ENCODE peak calls at places on chromosomes 6 and 20, in four cellular contexts. I is psoas muscle, M is iPS DF 6.9, H is Panc1. K is an unnamed sample. For H3K9me3 and H3K4me1, the result is how much of the 10 kb centered on the place peaks cover.

GRCh38 chr20:40956503-40956902 is 72.1 kb upstream of the TOP1 start:
- DNase-seq in H (no peak), M (no peak), I (no peak), K (no peak)

GRCh38 chr6:143743256-143744166 is 65.7 kb downstream of the PHACTR2 start:
- DNase-seq in H (no peak), I (no peak), M (no peak), K (no peak)

GRCh38 chr6:67717281-67717680 is 917.8 kb upstream of the ADGRB3 start:
- DNase-seq in I (no peak), M (no peak), H (no peak), K (no peak)

GRCh38 chr6:151292974-151293373 is 53.2 kb downstream of the AKAP12 start:
- DNase-seq in H (no peak), M (no peak), I (no peak), K (no peak)

GRCh38 chr6:149318581-149319286 is 1.2 kb downstream of the TAB2 start:
- DNase-seq in M (no peak), I (no peak), H (no peak), K (no peak)

GRCh38 chr6:4488389-4488788 is 287.8 kb upstream of the CDYL start:
- DNase-seq in H (no peak), I (no peak), M (no peak), K (no peak)

GRCh38 chr6:116113386-116113785 is 12.5 kb downstream of the COL10A1 start:
- DNase-seq in H (no peak), M (no peak), I (no peak), K (no peak)

GRCh38 chr6:2632943-2633584 is 117.7 kb downstream of the MYLK4 start:
- DNase-seq in I (no peak), H (no peak), M (no peak), K (no peak)

GRCh38 chr6:10409160-10409765 is 5.6 kb downstream of the TFAP2A start:
- DNase-seq in I (no peak), M (no peak), H (no peak), K (no peak)

GRCh38 chr20:38076548-38076947 is 43.0 kb downstream of the RPRD1B start:
- DNase-seq in M (no peak), I (no peak), H (no peak), K (no peak)

GRCh38 chr20:1182136-1182535 is 2.6 kb downstream of the TMEM74B start:
- DNase-seq in H (no peak), M (no peak), I (no peak), K (no peak)

GRCh38 chr6:107173779-107174178 is 58.5 kb upstream of the BEND3 start:
- DNase-seq in M (no peak), I (no peak), H (no peak), K (no peak)

GRCh38 chr6:10093282-10093681 is 321.6 kb downstream of the TFAP2A start:
- DNase-seq in H (no peak), M (no peak), I (no peak), K (no peak)

GRCh38 chr20:63643966-63644365 is 9.3 kb downstream of the STMN3 start:
- DNase-seq in H (no peak), I (no peak), M (no peak), K (no peak)

GRCh38 chr6:42547407-42548329 is 16.2 kb upstream of the UBR2 start:
- DNase-seq in M (peak), I (peak), H (peak), K (no peak)

GRCh38 chr20:36391456-36391855 is 85.3 kb downstream of the DLGAP4 start:
- DNase-seq in M (no peak), H (no peak), I (no peak), K (no peak)

GRCh38 chr6:26216886-26217713 is 129.9 kb downstream of the HFE start:
- DNase-seq in H (no peak), I (peak), M (no peak), K (peak)

GRCh38 chr20:23161968-23162696 is 76.0 kb upstream of the CD93 start:
- DNase-seq in M (no peak), H (no peak), I (peak), K (peak)

GRCh38 chr20:2524435-2525272 is 11.7 kb upstream of the TMC2 start:
- DNase-seq in H (no peak), M (no peak), I (peak), K (peak)

GRCh38 chr20:17530716-17531536 is at the start of gene BFSP1:
- DNase-seq in M (no peak), I (peak), H (no peak), K (no peak)

GRCh38 chr6:49030621-49031020 is 432.4 kb downstream of the MMUT start:
- DNase-seq in M (no peak), H (no peak), I (no peak), K (no peak)

GRCh38 chr6:72724545-72724944 is 102.7 kb downstream of the KCNQ5 start:
- DNase-seq in H (no peak), M (no peak), I (no peak), K (no peak)

GRCh38 chr20:63080411-63080810 is 73.6 kb upstream of the BHLHE23 start:
- DNase-seq in M (no peak), I (peak), H (no peak), K (no peak)

GRCh38 chr20:45346291-45346718 is 1.9 kb downstream of the SDC4 start:
- DNase-seq in M (no peak), I (peak), H (no peak), K (no peak)

GRCh38 chr6:13526718-13527668 is 39.6 kb upstream of the GFOD1 start:
- DNase-seq in I (peak), H (no peak), M (no peak), K (no peak)

DNA sequence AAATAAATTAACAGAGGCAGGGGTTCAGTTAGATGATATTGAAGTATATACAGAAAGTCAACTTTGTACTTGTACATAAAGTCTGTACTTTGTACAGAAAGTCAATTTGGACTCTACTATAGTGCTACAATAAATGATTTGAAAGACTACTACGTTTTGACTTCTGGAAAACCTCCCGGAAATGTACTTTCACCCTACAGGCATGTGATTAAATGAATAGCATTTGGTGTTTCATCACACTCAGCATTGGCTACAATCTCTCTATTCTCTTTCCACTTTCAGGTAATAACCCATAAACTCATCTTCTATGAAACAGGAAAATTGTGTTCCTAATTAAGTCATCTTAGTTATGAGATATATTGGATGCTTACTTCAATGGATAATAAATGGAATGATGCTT is 25.6 kb upstream of the MC3R start:
- DNase-seq in H (no peak), I (no peak), M (no peak), K (no peak)
- H3K9me3 ChIP-seq in H (under half), I (under half), M (under half), K (under half)

GRCh38 chr20:32655903-32656500 is 17.7 kb downstream of the C20orf203 start:
- DNase-seq in H (no peak), I (no peak), M (no peak), K (no peak)

GRCh38 chr20:32649697-32650471 is 23.9 kb downstream of the C20orf203 start:
- DNase-seq in I (no peak), H (no peak), M (no peak), K (no peak)

GRCh38 chr20:32651537-32651936 is 22.2 kb downstream of the C20orf203 start:
- DNase-seq in H (no peak), I (no peak), M (no peak), K (no peak)

GRCh38 chr20:32650545-32650944 is 23.2 kb downstream of the C20orf203 start:
- DNase-seq in I (no peak), H (no peak), M (no peak), K (no peak)

GRCh38 chr20:32652739-32653526 is 20.8 kb downstream of the C20orf203 start:
- DNase-seq in M (peak), H (peak), I (peak), K (peak)
- H3K4me3 ChIP-seq in M (no peak), H (no peak), I (no peak), K (no peak)

DNA sequence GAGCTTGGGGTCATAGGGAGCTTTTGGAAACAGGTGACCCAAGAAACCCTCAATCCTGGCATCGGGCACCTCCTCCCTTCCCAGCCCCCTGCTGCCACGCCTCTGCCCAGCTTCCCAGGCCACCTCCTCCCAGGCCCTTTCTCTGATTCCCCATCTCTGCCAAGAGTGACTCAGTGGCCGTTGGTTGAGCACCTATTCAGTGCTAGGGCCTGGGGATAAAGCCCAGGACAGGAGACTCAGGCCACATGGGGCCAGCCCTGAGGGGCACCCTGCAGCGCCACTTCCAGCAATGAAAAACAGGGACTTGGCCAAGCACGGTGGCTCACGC is 110.1 kb downstream of the ASXL1 start:
- DNase-seq in H (no peak), I (no peak), M (no peak), K (no peak)
- H3K4me1 ChIP-seq in H (under half), I (under half), M (under half), K (under half)

DNA sequence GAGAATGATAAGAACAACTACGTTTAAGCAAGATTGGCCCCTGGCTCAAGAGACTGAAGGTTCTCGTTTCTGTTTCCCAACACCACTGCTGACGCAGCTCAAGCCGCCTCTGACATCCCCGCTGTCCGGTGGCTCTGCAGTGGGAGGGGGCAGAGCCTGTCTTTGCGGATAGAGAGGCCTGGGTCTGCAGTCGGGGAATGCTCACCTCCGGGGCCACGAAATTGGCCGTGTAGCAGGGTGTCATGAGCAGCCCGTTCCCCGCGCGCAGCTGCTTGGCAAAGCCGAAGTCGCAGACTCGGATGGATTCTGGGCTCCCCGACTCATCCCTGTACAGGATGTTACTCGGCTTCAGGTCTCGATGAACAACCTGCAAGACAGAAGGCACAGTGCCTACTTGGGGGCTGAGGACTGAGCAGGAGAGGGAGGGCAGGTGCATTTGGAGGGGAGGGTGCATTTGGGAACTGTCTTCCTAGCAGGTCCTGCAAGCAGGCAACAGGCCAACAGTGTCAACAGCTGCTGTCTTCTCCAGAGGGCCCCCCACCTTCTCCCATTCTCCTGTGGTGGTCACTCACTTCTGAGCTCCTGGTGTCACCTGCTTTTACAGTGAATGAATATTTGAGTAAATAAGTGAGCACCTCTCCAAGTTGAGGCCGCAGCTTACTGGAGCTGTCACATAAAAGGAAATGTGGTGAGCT is 40.5 kb upstream of the MPC1 start:
- DNase-seq in M (no peak), I (no peak), H (no peak), K (no peak)
- H3K9me3 ChIP-seq in M (under half), I (under half), H (under half), K (under half)

GRCh38 chr6:90413867-90414266 is 117.2 kb upstream of the BACH2 start:
- DNase-seq in M (no peak), I (no peak), H (no peak), K (no peak)
- H3K4me3 ChIP-seq in M (no peak), I (peak), H (no peak), K (peak)

GRCh38 chr6:53433617-53434285 is 85.0 kb upstream of the ELOVL5 start:
- DNase-seq in I (no peak), M (no peak), H (no peak), K (no peak)

GRCh38 chr6:53432318-53433161 is 83.8 kb upstream of the ELOVL5 start:
- DNase-seq in H (no peak), M (no peak), I (no peak), K (no peak)

GRCh38 chr6:53428886-53429285 is 80.1 kb upstream of the ELOVL5 start:
- DNase-seq in I (no peak), M (no peak), H (no peak), K (no peak)

GRCh38 chr6:53429401-53429800 is 80.7 kb upstream of the ELOVL5 start:
- DNase-seq in I (no peak), M (no peak), H (no peak), K (no peak)

DNA sequence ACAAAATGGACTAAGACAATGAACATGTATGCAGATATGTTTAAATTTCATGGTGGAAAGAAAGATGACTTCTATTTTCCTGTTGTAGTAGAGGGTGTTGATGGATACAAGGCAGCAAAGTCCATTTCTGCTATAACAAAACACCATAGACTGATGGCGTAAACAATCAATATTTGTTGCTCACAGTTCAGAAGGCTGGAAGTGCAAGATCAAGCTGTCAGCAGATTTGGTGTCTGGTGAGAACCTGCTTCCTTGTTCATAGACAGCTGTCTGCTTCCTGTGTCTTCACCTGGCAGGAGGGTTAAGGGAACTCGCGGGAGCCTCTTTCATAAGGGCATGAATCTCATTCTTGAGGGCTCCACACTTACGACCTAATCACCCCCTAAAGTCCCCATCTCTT is 83.0 kb upstream of the ELOVL5 start:
- DNase-seq in H (no peak), I (no peak), M (no peak), K (no peak)
- H3K4me1 ChIP-seq in H (under half), I (under half), M (under half), K (under half)

K was measured in ascending aorta.